ENCODE peak calls at places on chromosomes 2 and 18, in five cellular contexts. H is tibial nerve, K is astrocyte, T is ovary, R is foreskin fibroblast. W is an unnamed sample.

GRCh38 chr2:161115205-161115604 is 45.0 kb upstream of the TANK start:
- DNase-seq in H (no peak), K (no peak), T (no peak), R (no peak), W (no peak)

GRCh38 chr2:111028720-111029119 is 92.0 kb upstream of the BCL2L11 start:
- DNase-seq in H (no peak), K (no peak), T (no peak), R (no peak), W (no peak)

GRCh38 chr2:233111427-233111826 is 51.3 kb downstream of the INPP5D start:
- DNase-seq in H (no peak), K (no peak), T (no peak), R (no peak), W (no peak)

GRCh38 chr2:47339745-47340541 is 63.0 kb upstream of the MSH2 start:
- DNase-seq in H (no peak), K (peak), T (no peak), R (no peak), W (peak)

GRCh38 chr2:6866239-6866745 is 585 bp upstream of the CMPK2 start:
- DNase-seq in H (no peak), K (peak), T (peak), R (no peak), W (peak)

GRCh38 chr18:4352746-4353522 is 102.2 kb downstream of the DLGAP1 start:
- DNase-seq in H (no peak), K (no peak), T (no peak), R (no peak), W (no peak)

GRCh38 chr2:238418196-238418998 is 8.3 kb upstream of the ASB1 start:
- DNase-seq in H (no peak), K (no peak), T (no peak), R (no peak), W (no peak)

GRCh38 chr2:1979569-1979968 is 235.3 kb upstream of the PXDN start:
- DNase-seq in H (no peak), K (no peak), T (no peak), R (no peak), W (no peak)

GRCh38 chr2:96241901-96242611 is 23.7 kb downstream of the TMEM127 start:
- DNase-seq in H (no peak), K (peak), T (no peak), R (peak), W (no peak)

GRCh38 chr2:225402200-225402776 is 2.8 kb downstream of the NYAP2 start:
- DNase-seq in H (no peak), K (no peak), T (no peak), R (no peak), W (no peak)

GRCh38 chr18:3230401-3231334 is 10.9 kb upstream of the MYOM1 start:
- DNase-seq in H (no peak), K (no peak), T (no peak), R (no peak), W (peak)

GRCh38 chr2:234706086-234706485 is 209.2 kb upstream of the ARL4C start:
- DNase-seq in H (no peak), K (no peak), T (no peak), R (no peak), W (no peak)

GRCh38 chr2:233922471-233922870 is 5.3 kb downstream of the TRPM8 start:
- DNase-seq in H (no peak), K (no peak), T (no peak), R (no peak), W (no peak)

GRCh38 chr2:88857951-88858406 is 166.5 kb downstream of the RPIA start:
- DNase-seq in H (no peak), K (peak), T (no peak), R (no peak), W (no peak)

GRCh38 chr2:217913415-217913814 is 89.4 kb downstream of the TNS1 start:
- DNase-seq in H (no peak), K (no peak), T (peak), R (no peak), W (no peak)

GRCh38 chr2:11155326-11156059 is at the start of gene SLC66A3:
- DNase-seq in H (no peak), K (peak), T (no peak), R (peak), W (peak)

GRCh38 chr2:52745144-52745543 is 1022.5 kb upstream of the CHAC2 start:
- DNase-seq in H (no peak), K (no peak), T (no peak), R (no peak), W (no peak)

GRCh38 chr18:54181856-54182612 is 42.4 kb downstream of the MBD2 start:
- DNase-seq in H (no peak), K (peak), T (no peak), R (no peak), W (no peak)

GRCh38 chr2:85589982-85590791 is 5.4 kb upstream of the RNF181 start:
- DNase-seq in H (no peak), K (peak), T (no peak), R (peak), W (no peak)

GRCh38 chr2:9145109-9145751 is 61.4 kb upstream of the ASAP2 start:
- DNase-seq in H (no peak), K (peak), T (peak), R (peak), W (no peak)

GRCh38 chr2:159712929-159713575 is 746 bp downstream of the MARCHF7 start:
- DNase-seq in H (no peak), K (no peak), T (no peak), R (no peak), W (no peak)

GRCh38 chr2:222907790-222908431 is 47.1 kb downstream of the ACSL3 start:
- DNase-seq in H (no peak), K (peak), T (no peak), R (peak), W (no peak)

GRCh38 chr2:48902521-48902920 is 147.0 kb upstream of the LHCGR start:
- DNase-seq in H (no peak), K (no peak), T (no peak), R (no peak), W (no peak)

GRCh38 chr2:216554755-216555154 is 56.1 kb downstream of the RPL37A start:
- DNase-seq in H (no peak), K (no peak), T (no peak), R (no peak), W (no peak)

GRCh38 chr2:219968685-219969345 is 341.4 kb downstream of the SLC4A3 start:
- DNase-seq in H (no peak), K (peak), T (no peak), R (no peak), W (no peak)

GRCh38 chr2:232437130-232437620 is 18.8 kb upstream of the ALPI start:
- DNase-seq in H (no peak), K (no peak), T (no peak), R (no peak), W (no peak)

GRCh38 chr2:43192039-43192438 is 34.4 kb downstream of the ZFP36L2 start:
- DNase-seq in H (no peak), K (no peak), T (no peak), R (no peak), W (no peak)
- H3K4me3 ChIP-seq in H (no peak), K (no peak), T (no peak), R (no peak), W (no peak)

DNA sequence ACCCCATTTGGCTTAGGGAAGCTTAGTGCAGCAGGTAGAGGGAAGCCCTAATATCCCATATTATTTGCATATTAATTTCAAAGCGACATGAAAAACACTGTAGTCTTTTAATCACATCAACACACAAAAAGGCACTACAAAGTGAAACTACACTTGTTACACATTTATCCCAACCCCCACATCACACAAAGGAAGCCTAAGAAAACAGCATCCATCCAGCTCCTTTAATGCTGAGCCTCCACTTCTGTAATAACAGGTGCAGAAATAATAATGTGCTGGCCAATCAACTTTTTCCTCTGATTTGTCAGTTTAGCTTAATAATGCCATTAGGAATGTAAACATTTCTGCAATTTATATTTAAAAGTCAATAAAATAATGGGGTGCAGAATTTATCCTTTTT is 274.0 kb downstream of the TCF4 start:
- DNase-seq in H (no peak), K (no peak), T (no peak), R (no peak), W (no peak)
- H3K4me3 ChIP-seq in H (no peak), K (no peak), T (no peak), R (no peak), W (no peak)

DNA sequence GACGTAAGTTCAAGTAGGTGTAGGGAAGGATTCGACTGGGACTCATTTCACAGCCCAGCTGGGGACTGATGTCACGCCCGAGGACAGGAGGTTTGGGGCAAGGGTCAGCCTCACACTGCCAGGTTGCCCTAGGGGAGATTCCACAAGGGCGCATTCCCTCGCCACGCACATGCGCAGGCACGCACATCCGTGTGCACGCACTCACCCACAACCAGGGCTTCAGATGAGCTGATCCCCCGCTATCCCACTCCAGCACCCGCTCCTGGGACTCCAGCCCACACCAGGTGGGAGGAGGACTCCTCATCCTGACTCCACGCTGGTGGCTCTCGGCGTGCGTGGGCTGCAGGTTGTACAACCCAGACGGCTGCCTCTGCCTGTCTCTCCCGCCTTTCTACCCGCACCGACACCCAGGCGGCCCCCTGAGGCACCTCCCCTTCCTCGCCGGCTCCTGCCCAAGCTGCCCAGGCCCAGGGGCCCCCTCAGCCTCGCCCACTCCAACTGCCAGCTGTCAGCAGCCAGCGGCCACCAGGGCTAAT is 47.8 kb upstream of the FOSL2 start:
- DNase-seq in H (no peak), K (no peak), T (no peak), R (no peak), W (no peak)
- H3K4me3 ChIP-seq in H (no peak), K (no peak), T (no peak), R (no peak), W (no peak)

DNA sequence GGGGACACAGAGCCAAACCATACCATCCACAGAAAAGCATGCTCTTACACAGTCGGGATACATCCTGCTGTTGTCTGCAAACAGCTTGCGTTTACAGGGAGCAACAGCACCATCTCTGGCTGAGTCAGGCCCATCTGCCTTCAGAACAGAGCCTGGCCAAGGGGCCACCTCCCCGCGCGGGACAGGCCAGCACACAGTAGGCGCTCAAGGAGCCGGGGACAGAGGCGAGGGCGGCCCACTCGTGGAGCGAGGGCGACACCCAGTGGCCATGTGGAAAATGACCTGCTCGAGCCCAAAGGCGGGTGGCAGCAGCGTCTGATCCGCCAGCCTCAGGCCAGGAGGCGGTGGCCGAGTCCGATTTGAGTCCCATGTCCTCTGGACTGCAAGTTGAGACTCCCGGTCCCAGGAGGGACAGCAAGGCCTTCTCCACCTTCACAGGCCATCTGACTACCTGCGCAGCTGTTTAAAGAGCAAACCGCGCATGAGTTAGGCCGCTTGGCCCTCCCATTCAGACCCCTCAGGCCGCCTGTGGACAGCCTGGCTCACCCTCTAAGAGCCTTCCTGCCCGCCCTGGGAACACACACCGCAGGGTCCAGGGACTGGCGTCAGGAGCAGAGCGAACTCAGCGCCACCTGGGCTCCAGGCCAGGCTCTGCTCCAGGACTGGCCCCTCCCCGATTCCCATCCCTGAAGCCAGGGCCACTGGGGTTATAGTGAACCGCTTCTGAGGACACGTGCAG is 38.3 kb downstream of the TTC32 start:
- DNase-seq in H (peak), K (peak), T (peak), R (peak), W (peak)
- H3K4me3 ChIP-seq in H (no peak), K (no peak), T (no peak), R (no peak), W (no peak)

GRCh38 chr2:191351921-191352320 is 106.7 kb downstream of the MYO1B start:
- DNase-seq in H (no peak), K (peak), T (no peak), R (no peak), W (no peak)
- H3K4me3 ChIP-seq in H (no peak), K (no peak), T (no peak), R (no peak), W (no peak)

GRCh38 chr2:128315829-128316776 is 2.6 kb downstream of the HS6ST1 start:
- DNase-seq in H (no peak), K (peak), T (peak), R (no peak), W (peak)

GRCh38 chr2:128313076-128313836 is 5.4 kb downstream of the HS6ST1 start:
- DNase-seq in H (no peak), K (peak), T (no peak), R (no peak), W (peak)

GRCh38 chr2:128315122-128315828 is 3.4 kb downstream of the HS6ST1 start:
- DNase-seq in H (peak), K (no peak), T (no peak), R (no peak), W (peak)

GRCh38 chr2:128314026-128314347 is 4.7 kb downstream of the HS6ST1 start:
- DNase-seq in H (no peak), K (no peak), T (no peak), R (no peak), W (no peak)

GRCh38 chr2:128314348-128315121 is 4.1 kb downstream of the HS6ST1 start:
- DNase-seq in H (no peak), K (no peak), T (no peak), R (no peak), W (peak)
- H3K4me3 ChIP-seq in H (peak), K (no peak), T (no peak), R (no peak), W (no peak)

DNA sequence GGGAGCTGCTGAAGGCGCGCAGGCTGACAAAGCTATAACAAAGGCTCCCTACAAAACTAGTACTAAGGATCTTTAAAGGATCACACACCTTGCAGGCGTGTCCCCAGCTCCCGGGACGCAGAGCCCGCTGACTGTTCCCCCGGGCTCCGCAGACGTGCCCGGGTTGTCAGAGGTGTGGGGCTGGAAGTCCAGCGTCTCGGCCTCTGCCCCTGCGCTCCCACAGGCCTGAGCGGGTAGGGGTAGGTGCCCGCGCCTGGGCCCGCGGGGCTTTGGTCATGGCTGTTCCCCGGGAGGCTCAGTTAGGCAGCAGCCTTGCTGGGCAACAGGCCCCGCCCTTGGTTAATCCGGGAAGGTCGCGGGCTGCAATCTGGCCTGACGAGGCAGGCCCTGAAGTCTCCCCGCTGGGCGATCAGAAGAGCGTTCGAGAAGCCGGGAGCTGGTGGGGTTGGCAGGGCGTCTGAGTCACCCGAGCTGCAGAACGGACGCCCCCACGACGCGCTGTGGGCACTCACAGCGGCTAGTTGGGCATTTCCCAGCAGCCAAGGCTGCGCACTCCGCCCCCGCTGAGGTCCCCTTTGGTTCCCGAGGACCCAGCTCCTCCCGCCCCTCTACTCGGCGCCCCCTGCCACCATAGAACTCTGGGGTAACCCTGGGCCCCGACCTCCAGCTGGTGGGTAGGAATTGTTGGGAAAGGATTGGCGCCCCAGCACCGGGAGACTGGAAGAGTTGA is 13.6 kb downstream of the POU3F3 start:
- DNase-seq in H (no peak), K (peak), T (no peak), R (no peak), W (no peak)
- H3K4me3 ChIP-seq in H (no peak), K (no peak), T (no peak), R (no peak), W (no peak)

GRCh38 chr2:113894156-113894743 is 4.4 kb downstream of the ACTR3 start:
- DNase-seq in H (no peak), K (peak), T (no peak), R (peak), W (no peak)
- H3K4me3 ChIP-seq in H (no peak), K (peak), T (no peak), R (peak), W (no peak)

W was measured in Caco-2.